ENCODE peak calls at places on chromosome 6, in eight cellular contexts. R is psoas muscle, M is brain microvascular endothelial cell, B is A549, A is body of pancreas, K is nephron progenitor cell, S is pancreas, J is left ventricle myocardium inferior. T is an unnamed sample.

GRCh38 chr6:156777866-156778614 is 862 bp downstream of the ARID1B start:
- DNase-seq in R (peak), B (peak), A (peak), M (peak), K (peak), J (peak), S (peak), T (peak)

GRCh38 chr6:33851959-33852358 is 48.2 kb upstream of the MLN start:
- DNase-seq in K (peak), S (no peak), R (no peak), B (peak), A (no peak), J (no peak), M (no peak), T (peak)

GRCh38 chr6:75849329-75850025 is 100.4 kb downstream of the MYO6 start:
- DNase-seq in M (no peak), J (no peak), K (no peak), S (no peak), A (peak), R (no peak), B (peak), T (peak)

GRCh38 chr6:43851204-43851855 is 81.3 kb downstream of the VEGFA start:
- DNase-seq in S (no peak), A (no peak), M (peak), J (no peak), B (no peak), R (no peak), K (no peak), T (no peak)

GRCh38 chr6:1761472-1761871 is 151.8 kb downstream of the FOXC1 start:
- DNase-seq in R (no peak), M (no peak), S (no peak), K (no peak), A (no peak), B (no peak), J (no peak), T (no peak)

GRCh38 chr6:85403331-85404015 is 46.4 kb upstream of the NT5E start:
- DNase-seq in R (no peak), M (peak), K (no peak), B (peak), A (no peak), S (no peak), J (no peak), T (no peak)

GRCh38 chr6:151285121-151285520 is 45.4 kb downstream of the AKAP12 start:
- DNase-seq in B (no peak), M (peak), S (no peak), K (no peak), A (no peak), R (no peak), J (no peak), T (no peak)

GRCh38 chr6:165227644-165228329 is 81.6 kb downstream of the C6orf118 start:
- DNase-seq in M (no peak), K (no peak), S (no peak), R (no peak), B (no peak), A (no peak), J (no peak), T (peak)

GRCh38 chr6:44564906-44565524 is 177.5 kb downstream of the CDC5L start:
- DNase-seq in S (no peak), B (no peak), K (no peak), M (no peak), R (no peak), J (no peak), A (no peak), T (no peak)

GRCh38 chr6:169591616-169592015 is 110.2 kb downstream of the WDR27 start:
- DNase-seq in S (no peak), M (no peak), B (no peak), R (no peak), K (no peak), J (no peak), A (no peak), T (no peak)

GRCh38 chr6:82257088-82257774 is 9.7 kb upstream of the IBTK start:
- DNase-seq in K (no peak), B (peak), M (no peak), R (no peak), J (no peak), S (no peak), A (no peak), T (no peak)

GRCh38 chr6:32609391-32609730 is 19.7 kb upstream of the HLA-DRB1 start:
- DNase-seq in M (no peak), B (no peak), A (no peak), K (no peak), S (no peak), R (no peak), J (no peak), T (no peak)

GRCh38 chr6:41577865-41578713 is 31.9 kb downstream of the FOXP4 start:
- DNase-seq in S (no peak), J (no peak), A (peak), R (no peak), B (no peak), M (no peak), K (peak), T (peak)

GRCh38 chr6:39897699-39898098 is 36.6 kb downstream of the MOCS1 start:
- DNase-seq in J (no peak), B (no peak), M (no peak), S (no peak), R (no peak), K (no peak), A (no peak), T (no peak)

GRCh38 chr6:170199716-170200115 is 91.2 kb downstream of the DLL1 start:
- DNase-seq in S (no peak), J (no peak), B (no peak), K (no peak), M (no peak), A (no peak), R (no peak), T (no peak)

GRCh38 chr6:168440520-168441433 is at the start of gene SMOC2:
- DNase-seq in S (no peak), K (peak), R (peak), J (peak), M (no peak), A (peak), B (no peak), T (peak)

GRCh38 chr6:52529311-52529710 is 47.5 kb downstream of the TRAM2 start:
- DNase-seq in R (no peak), K (no peak), B (no peak), J (no peak), A (no peak), M (no peak), S (no peak), T (no peak)

GRCh38 chr6:128508588-128509296 is 11.7 kb downstream of the PTPRK start:
- DNase-seq in R (no peak), J (no peak), S (no peak), A (no peak), M (peak), B (peak), K (no peak), T (no peak)

GRCh38 chr6:52664185-52664990 is 6.5 kb upstream of the TMEM14A start:
- DNase-seq in J (peak), M (peak), B (peak), S (peak), A (peak), R (peak), K (peak), T (peak)

GRCh38 chr6:85126448-85127178 is 323.3 kb upstream of the NT5E start:
- DNase-seq in M (peak), A (peak), B (peak), R (peak), J (peak), K (peak), S (peak), T (peak)

GRCh38 chr6:156840136-156840535 is 63.0 kb downstream of the ARID1B start:
- DNase-seq in M (no peak), J (no peak), R (no peak), B (no peak), S (no peak), K (no peak), A (no peak), T (no peak)

GRCh38 chr6:49570474-49571079 is 20.1 kb downstream of the C6orf141 start:
- DNase-seq in R (no peak), M (no peak), J (no peak), A (no peak), K (no peak), B (peak), S (no peak), T (no peak)

GRCh38 chr6:48449002-48449401 is 338.0 kb upstream of the PTCHD4 start:
- DNase-seq in K (no peak), B (peak), R (no peak), M (no peak), J (no peak), A (no peak), S (no peak), T (no peak)

GRCh38 chr6:7905416-7905815 is 5.2 kb downstream of the TXNDC5 start:
- DNase-seq in K (no peak), A (no peak), B (no peak), J (no peak), S (no peak), M (no peak), R (no peak), T (no peak)

GRCh38 chr6:111712398-111712797 is 106.7 kb upstream of the TRAF3IP2 start:
- DNase-seq in A (no peak), R (peak), S (no peak), K (peak), J (no peak), M (peak), B (peak), T (no peak)

GRCh38 chr6:55511124-55511820 is 67.7 kb downstream of the HMGCLL1 start:
- DNase-seq in M (no peak), K (no peak), J (no peak), A (no peak), R (no peak), S (no peak), B (no peak), T (no peak)

GRCh38 chr6:10759312-10759839 is 11.8 kb downstream of the TMEM14B start:
- DNase-seq in R (no peak), S (no peak), M (peak), K (no peak), B (peak), A (no peak), J (no peak), T (no peak)

GRCh38 chr6:90368601-90369000 is 72.0 kb upstream of the BACH2 start:
- DNase-seq in S (no peak), M (peak), R (no peak), A (no peak), J (no peak), B (no peak), K (no peak), T (no peak)

GRCh38 chr6:332671-333070 is 40.4 kb downstream of the DUSP22 start:
- DNase-seq in J (no peak), R (peak), S (peak), A (no peak), B (no peak), K (no peak), M (peak), T (no peak)

GRCh38 chr6:149862901-149863595 is 1.1 kb downstream of the LRP11 start:
- DNase-seq in K (peak), A (peak), B (peak), J (peak), R (peak), M (no peak), S (peak), T (peak)

GRCh38 chr6:113858067-113858604 is 991 bp downstream of the MARCKS start:
- DNase-seq in R (peak), M (peak), B (peak), J (peak), K (peak), A (peak), S (peak), T (peak)

GRCh38 chr6:146331008-146331407 is 212.6 kb upstream of the RAB32 start:
- DNase-seq in M (no peak), R (no peak), B (no peak), K (no peak), J (no peak), S (no peak), A (no peak), T (no peak)

GRCh38 chr6:114090626-114091025 is 119.7 kb upstream of the HDAC2 start:
- DNase-seq in M (no peak), R (no peak), K (no peak), J (no peak), A (no peak), S (no peak), B (no peak), T (no peak)

GRCh38 chr6:93975159-93975558 is 555.8 kb upstream of the EPHA7 start:
- DNase-seq in K (no peak), S (no peak), J (no peak), A (no peak), R (no peak), B (no peak), M (no peak), T (no peak)

GRCh38 chr6:52390361-52390727 is 28.4 kb downstream of the PAQR8 start:
- DNase-seq in S (no peak), M (peak), J (no peak), A (no peak), B (no peak), K (no peak), R (no peak), T (no peak)

GRCh38 chr6:99613398-99613704 is 6.7 kb downstream of the PRDM13 start:
- DNase-seq in M (no peak), B (peak), A (peak), R (peak), S (peak), K (peak), J (no peak), T (no peak)

GRCh38 chr6:16061833-16062232 is 67.1 kb upstream of the MYLIP start:
- DNase-seq in B (no peak), S (no peak), M (no peak), K (no peak), R (no peak), J (no peak), A (no peak), T (no peak)

GRCh38 chr6:36131517-36132220 is 1.4 kb downstream of the MAPK13 start:
- DNase-seq in J (no peak), B (no peak), M (peak), R (no peak), K (no peak), A (peak), S (peak), T (peak)

GRCh38 chr6:90678049-90678779 is 91.3 kb upstream of the MAP3K7 start:
- DNase-seq in R (no peak), K (no peak), S (no peak), B (no peak), J (no peak), A (no peak), M (no peak), T (no peak)

GRCh38 chr6:46098678-46099077 is 31.1 kb upstream of the ENPP4 start:
- DNase-seq in K (no peak), M (no peak), R (peak), A (peak), S (peak), B (no peak), J (peak), T (peak)

GRCh38 chr6:131660195-131660594 is 23.1 kb downstream of the ENPP3 start:
- DNase-seq in B (peak), M (peak), A (no peak), S (no peak), R (no peak), J (no peak), K (no peak), T (no peak)
- TF ChIP-seq CTCF in B (no peak), M (no peak), A (no peak), S (no peak), R (no peak), J (no peak), K (no peak), T (no peak)

DNA sequence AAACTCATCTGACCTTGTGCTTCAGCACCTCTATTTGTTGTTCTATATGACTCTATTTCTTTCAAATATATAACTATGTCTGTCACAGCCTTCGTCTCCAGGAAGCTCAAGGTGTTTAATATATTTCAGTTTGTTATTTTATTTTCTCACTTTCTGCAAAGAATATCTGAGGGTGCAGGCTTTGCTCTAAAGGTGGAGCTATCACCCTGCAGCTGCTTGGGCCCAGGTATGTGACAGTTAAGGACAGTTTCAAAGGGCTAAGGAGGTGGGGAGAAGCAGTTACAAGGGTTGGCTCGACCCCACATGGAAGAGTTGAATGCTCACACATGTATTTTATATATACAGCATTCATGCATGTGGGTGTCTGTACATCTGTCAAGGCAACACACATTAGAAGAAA is 405.6 kb downstream of the BTBD9 start:
- DNase-seq in S (no peak), M (no peak), J (no peak), K (no peak), B (no peak), R (no peak), A (no peak), T (no peak)
- TF ChIP-seq CTCF in S (no peak), M (no peak), J (no peak), K (no peak), B (no peak), R (no peak), A (no peak), T (no peak)

DNA sequence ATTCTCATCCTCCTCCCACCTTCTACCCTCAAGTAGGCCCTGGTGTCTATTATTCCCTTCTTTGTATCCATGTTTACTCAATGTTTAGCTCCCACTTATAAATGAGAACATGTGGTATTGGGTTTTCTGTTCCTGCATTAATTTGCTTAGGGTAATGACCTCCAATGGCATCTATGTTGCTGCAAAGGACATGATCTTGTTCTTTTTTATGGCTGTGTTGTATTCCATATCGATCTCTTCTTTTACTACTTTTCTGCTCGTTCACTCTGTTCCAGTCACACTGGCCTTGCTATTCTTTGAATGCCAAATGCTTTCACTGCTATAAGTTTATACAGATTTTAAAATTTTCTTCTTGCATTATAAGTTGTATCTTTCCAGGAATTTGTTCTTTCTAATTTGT is 57.7 kb downstream of the RSPH3 start:
- DNase-seq in J (no peak), S (no peak), A (no peak), M (no peak), K (no peak), B (no peak), R (no peak), T (no peak)
- TF ChIP-seq CTCF in J (no peak), S (no peak), A (no peak), M (no peak), K (no peak), B (no peak), R (no peak), T (no peak)

DNA sequence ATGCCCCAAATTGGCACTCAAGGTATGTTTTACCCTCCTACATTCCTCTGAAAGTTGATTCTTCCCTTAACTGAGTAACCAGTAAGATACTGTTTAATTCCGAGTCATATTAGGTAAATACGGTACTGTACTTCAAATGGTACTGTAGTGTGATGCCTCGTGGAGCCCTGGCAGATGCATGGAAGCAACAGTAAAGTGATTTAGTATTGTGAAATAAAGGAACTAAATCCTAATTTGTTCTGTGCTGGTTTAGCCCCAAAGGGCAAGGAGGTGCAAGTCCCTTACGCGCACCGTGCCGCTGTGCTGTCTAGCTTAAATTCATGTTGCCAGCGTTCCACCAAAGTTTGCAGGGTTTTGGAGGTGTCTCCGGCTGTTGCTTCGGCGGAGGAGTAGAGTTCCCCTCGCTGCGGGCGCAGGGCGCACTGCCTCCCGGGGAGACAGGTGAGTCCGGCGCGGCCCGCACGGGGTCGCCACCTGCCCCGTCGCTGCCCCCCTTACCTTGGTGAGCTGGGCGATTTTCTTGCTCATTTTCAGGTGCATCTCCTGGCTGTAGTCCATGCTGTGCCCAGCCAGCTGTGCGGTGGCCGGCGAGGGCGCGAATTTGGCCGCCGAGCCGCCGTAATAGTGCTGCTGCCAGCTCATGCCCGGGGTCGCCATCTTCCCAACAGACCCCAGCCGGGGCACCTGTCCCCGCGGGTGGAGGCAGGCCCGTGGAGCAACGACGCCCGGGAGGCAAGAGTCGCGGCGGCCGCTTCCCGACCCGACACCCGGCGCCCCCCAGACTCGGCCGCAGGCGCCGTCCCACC is 618 bp downstream of the FAM184A start:
- DNase-seq in B (no peak), J (no peak), M (no peak), R (peak), A (peak), K (peak), S (peak), T (peak)
- TF ChIP-seq CTCF in B (no peak), J (no peak), M (no peak), R (no peak), A (peak), K (no peak), S (no peak), T (peak)

GRCh38 chr6:3061501-3061941 is 6.8 kb upstream of the RIPK1 start:
- DNase-seq in A (no peak), J (no peak), K (no peak), M (peak), S (no peak), R (no peak), B (no peak), T (no peak)
- TF ChIP-seq CTCF in A (no peak), J (no peak), K (no peak), M (peak), S (no peak), R (no peak), B (no peak), T (no peak)

GRCh38 chr6:125099211-125100017 is 54.2 kb upstream of the TPD52L1 start:
- DNase-seq in K (peak), J (peak), A (peak), B (peak), M (peak), R (peak), S (peak), T (peak)
- TF ChIP-seq CTCF in K (no peak), J (no peak), A (no peak), B (peak), M (no peak), R (no peak), S (no peak), T (no peak)